ENCODE peak calls at places on chromosomes 7 and 10, in five cellular contexts. P is CD4-positive, CD25-positive, alpha-beta regulatory T cell; T is tibial nerve; W is ascending aorta; H is colonic mucosa. Y is an unnamed sample.

GRCh38 chr7:24732646-24733413 is 24.4 kb downstream of the GSDME start:
- DNase-seq in P (no peak), T (no peak), W (no peak), H (no peak), Y (no peak)

GRCh38 chr10:18145652-18146051 is 5.4 kb downstream of the CACNB2 start:
- DNase-seq in P (no peak), T (no peak), W (no peak), H (no peak), Y (no peak)

GRCh38 chr7:101128040-101128834 is 1.3 kb downstream of the SERPINE1 start:
- DNase-seq in P (no peak), T (no peak), W (no peak), H (no peak), Y (no peak)

GRCh38 chr10:90992462-90992861 is 71.6 kb upstream of the ANKRD1 start:
- DNase-seq in P (no peak), T (no peak), W (no peak), H (no peak), Y (no peak)

GRCh38 chr7:27212587-27213149 is 12.8 kb upstream of the HOXA13 start:
- DNase-seq in P (no peak), T (no peak), W (no peak), H (no peak), Y (no peak)

GRCh38 chr7:110347091-110347490 is 743.8 kb upstream of the LRRN3 start:
- DNase-seq in P (no peak), T (no peak), W (no peak), H (no peak), Y (no peak)

GRCh38 chr7:114047889-114048288 is 129.1 kb upstream of the PPP1R3A start:
- DNase-seq in P (no peak), T (no peak), W (no peak), H (no peak), Y (no peak)

GRCh38 chr10:75238182-75239180 is 2.7 kb upstream of the COMTD1 start:
- DNase-seq in P (no peak), T (no peak), W (no peak), H (no peak), Y (no peak)

GRCh38 chr10:97318772-97319651 is at the start of gene FRAT1:
- DNase-seq in P (peak), T (peak), W (peak), H (peak), Y (peak)

GRCh38 chr7:151905766-151906165 is 28.9 kb upstream of the PRKAG2 start:
- DNase-seq in P (no peak), T (no peak), W (no peak), H (no peak), Y (no peak)

GRCh38 chr10:12130237-12130872 is 878 bp downstream of the SEC61A2 start:
- DNase-seq in P (peak), T (no peak), W (no peak), H (peak), Y (no peak)

GRCh38 chr7:2157473-2158279 is 75.1 kb downstream of the MAD1L1 start:
- DNase-seq in P (no peak), T (peak), W (no peak), H (peak), Y (peak)

GRCh38 chr10:128186959-128187787 is 61.0 kb upstream of the MKI67 start:
- DNase-seq in P (peak), T (no peak), W (no peak), H (no peak), Y (no peak)

GRCh38 chr7:115146148-115146547 is 224.3 kb downstream of the MDFIC start:
- DNase-seq in P (no peak), T (no peak), W (no peak), H (no peak), Y (no peak)

GRCh38 chr7:100943693-100944092 is 5.6 kb upstream of the MUC3A start:
- DNase-seq in P (no peak), T (no peak), W (no peak), H (no peak), Y (no peak)

GRCh38 chr10:83817797-83818196 is 321.5 kb upstream of the GHITM start:
- DNase-seq in P (no peak), T (no peak), W (no peak), H (no peak), Y (no peak)

GRCh38 chr7:98222533-98223195 is 11.4 kb downstream of the BHLHA15 start:
- DNase-seq in P (no peak), T (no peak), W (no peak), H (no peak), Y (no peak)

GRCh38 chr10:119379466-119380071 is 162.9 kb downstream of the RGS10 start:
- DNase-seq in P (no peak), T (no peak), W (no peak), H (no peak), Y (no peak)

GRCh38 chr7:2981103-2981480 is 62.6 kb downstream of the CARD11 start:
- DNase-seq in P (no peak), T (no peak), W (no peak), H (no peak), Y (no peak)

GRCh38 chr7:112790651-112790973 is 419 bp upstream of the TMEM168 start:
- DNase-seq in P (no peak), T (no peak), W (no peak), H (no peak), Y (no peak)

GRCh38 chr7:4140933-4141332 is 541.2 kb upstream of the FOXK1 start:
- DNase-seq in P (no peak), T (no peak), W (no peak), H (no peak), Y (no peak)

GRCh38 chr7:157495177-157495553 is 158.4 kb downstream of the DNAJB6 start:
- DNase-seq in P (no peak), T (no peak), W (no peak), H (no peak), Y (no peak)

GRCh38 chr7:30726296-30727006 is 25.5 kb upstream of the INMT start:
- DNase-seq in P (peak), T (no peak), W (no peak), H (no peak), Y (no peak)

GRCh38 chr7:22356855-22357310 is at the start of gene RAPGEF5:
- DNase-seq in P (no peak), T (no peak), W (no peak), H (peak), Y (no peak)

GRCh38 chr7:116271161-116271979 is 61.0 kb downstream of the TES start:
- DNase-seq in P (no peak), T (no peak), W (no peak), H (no peak), Y (no peak)

GRCh38 chr7:16089801-16090200 is 331.5 kb downstream of the CRPPA start:
- DNase-seq in P (no peak), T (no peak), W (no peak), H (no peak), Y (no peak)

GRCh38 chr7:114086491-114086905 is 167.7 kb upstream of the PPP1R3A start:
- DNase-seq in P (no peak), T (no peak), W (no peak), H (peak), Y (no peak)

GRCh38 chr10:59465089-59465488 is 102.7 kb upstream of the FAM13C start:
- DNase-seq in P (no peak), T (no peak), W (no peak), H (no peak), Y (no peak)

GRCh38 chr7:22945584-22945983 is 68.3 kb downstream of the HYCC1 start:
- DNase-seq in P (no peak), T (no peak), W (no peak), H (no peak), Y (no peak)

GRCh38 chr10:73512207-73512743 is 16.5 kb upstream of the PPP3CB start:
- DNase-seq in P (no peak), T (no peak), W (no peak), H (no peak), Y (no peak)

GRCh38 chr10:124744688-124745055 is 494 bp upstream of the FAM53B start:
- DNase-seq in P (no peak), T (no peak), W (no peak), H (no peak), Y (no peak)

GRCh38 chr7:130505753-130506152 is 13.9 kb downstream of the MEST start:
- DNase-seq in P (no peak), T (no peak), W (no peak), H (no peak), Y (no peak)

GRCh38 chr10:43105119-43105792 is 28.4 kb downstream of the RET start:
- DNase-seq in P (peak), T (peak), W (no peak), H (peak), Y (peak)
- H3K27ac ChIP-seq in P (no peak), T (no peak), W (no peak), H (no peak), Y (no peak)

DNA sequence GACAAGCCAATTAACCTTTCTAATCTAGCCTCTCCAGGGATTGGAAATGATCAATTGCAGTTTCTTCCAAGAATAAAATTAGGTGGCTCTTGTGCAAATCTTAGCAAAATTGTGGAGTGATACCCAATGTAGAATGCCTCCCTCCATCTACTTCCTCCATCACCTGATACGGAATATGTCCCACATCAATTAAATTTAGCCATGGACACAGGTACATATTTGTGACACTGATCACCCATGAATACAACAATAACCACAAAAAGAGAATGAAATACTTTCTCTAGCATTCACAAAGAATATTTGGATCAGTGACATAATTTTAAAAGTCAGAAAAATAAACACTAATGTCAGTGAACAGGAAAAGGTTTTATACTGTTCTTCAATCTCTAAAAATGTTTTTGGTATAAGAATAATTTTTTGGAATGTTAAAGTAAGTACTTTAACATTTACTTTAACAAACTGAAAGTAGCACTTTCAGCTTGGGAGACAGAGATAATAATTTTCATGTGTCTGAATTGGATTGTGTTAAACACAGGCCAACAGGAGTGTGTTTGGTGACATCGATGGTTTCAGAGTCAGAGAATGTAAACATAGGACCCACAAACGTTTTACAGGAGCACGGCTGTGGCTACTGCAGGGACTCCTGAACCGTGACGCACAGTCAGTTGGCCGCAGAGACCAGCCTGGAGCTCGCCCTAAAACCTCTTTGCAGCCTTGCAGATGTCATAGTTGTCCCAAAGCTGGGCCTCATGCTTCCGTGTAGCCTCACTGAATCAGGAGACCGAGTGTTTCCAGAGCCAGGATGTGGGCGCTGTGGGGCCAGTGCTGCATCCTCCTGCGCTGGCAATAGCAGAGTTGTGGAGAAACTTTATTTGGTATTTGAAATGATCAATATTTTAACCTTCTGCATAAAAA is 7.2 kb downstream of the RBM20 start:
- DNase-seq in P (peak), T (no peak), W (peak), H (no peak), Y (no peak)
- H3K4me3 ChIP-seq in P (no peak), T (no peak), W (no peak), H (no peak), Y (peak)

GRCh38 chr7:143238289-143238995 is 16.6 kb downstream of the TAS2R40 start:
- DNase-seq in P (no peak), T (no peak), W (no peak), H (no peak), Y (no peak)

GRCh38 chr7:143240323-143241168 is 18.7 kb downstream of the TAS2R40 start:
- DNase-seq in P (peak), T (peak), W (no peak), H (peak), Y (no peak)

GRCh38 chr7:143237363-143237762 is 15.5 kb downstream of the TAS2R40 start:
- DNase-seq in P (no peak), T (no peak), W (no peak), H (no peak), Y (no peak)

GRCh38 chr7:143243011-143243410 is 20.2 kb upstream of the GSTK1 start:
- DNase-seq in P (no peak), T (no peak), W (no peak), H (no peak), Y (no peak)

DNA sequence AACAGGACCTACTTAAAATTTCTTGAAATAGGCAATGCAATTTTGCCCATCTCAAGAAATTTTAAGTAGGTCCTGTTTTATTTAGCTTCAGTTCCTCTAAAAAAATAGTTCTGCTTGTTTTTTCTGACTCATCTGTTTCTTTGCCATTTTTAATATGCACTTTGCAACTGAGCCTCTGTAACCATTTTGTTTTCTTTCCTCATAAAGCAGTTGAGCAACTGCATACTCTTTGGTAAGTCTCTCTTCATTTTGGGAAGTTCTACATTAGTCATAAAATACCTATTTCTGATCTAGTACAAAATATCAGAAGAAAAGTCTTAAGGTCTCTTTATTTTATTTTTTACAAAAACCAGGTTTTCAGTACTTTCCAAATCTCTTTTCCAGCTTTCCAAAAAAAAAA is 18.0 kb downstream of the TAS2R40 start:
- DNase-seq in P (no peak), T (no peak), W (no peak), H (no peak), Y (no peak)
- H3K27ac ChIP-seq in P (no peak), T (no peak), W (no peak), H (peak), Y (no peak)

GRCh38 chr10:70715853-70716795 is 43.8 kb downstream of the ADAMTS14 start:
- DNase-seq in P (no peak), T (no peak), W (no peak), H (no peak), Y (no peak)
- H3K4me3 ChIP-seq in P (no peak), T (no peak), W (no peak), H (no peak), Y (no peak)

GRCh38 chr10:11005626-11006427 is 11.8 kb upstream of the CELF2 start:
- DNase-seq in P (no peak), T (no peak), W (no peak), H (no peak), Y (no peak)
- H3K27ac ChIP-seq in P (no peak), T (peak), W (no peak), H (no peak), Y (no peak)

GRCh38 chr10:133259603-133259992 is 17.1 kb downstream of the ADAM8 start:
- DNase-seq in P (no peak), T (no peak), W (no peak), H (no peak), Y (no peak)

GRCh38 chr10:133258066-133258817 is 18.4 kb downstream of the ADAM8 start:
- DNase-seq in P (peak), T (no peak), W (no peak), H (peak), Y (no peak)

GRCh38 chr10:133258818-133259602 is 17.7 kb downstream of the ADAM8 start:
- DNase-seq in P (peak), T (peak), W (peak), H (peak), Y (peak)

GRCh38 chr10:133255323-133255722 is 17.7 kb downstream of the VENTX start:
- DNase-seq in P (no peak), T (no peak), W (no peak), H (no peak), Y (no peak)

GRCh38 chr10:133257489-133258065 is 19.1 kb downstream of the ADAM8 start:
- DNase-seq in P (no peak), T (peak), W (no peak), H (peak), Y (no peak)
- H3K4me3 ChIP-seq in P (no peak), T (no peak), W (peak), H (peak), Y (peak)

GRCh38 chr7:138514044-138514443 is 54.0 kb downstream of the TRIM24 start:
- DNase-seq in P (no peak), T (no peak), W (no peak), H (no peak), Y (no peak)
- H3K27ac ChIP-seq in P (no peak), T (no peak), W (no peak), H (no peak), Y (no peak)